ENCODE peak calls at places on chromosomes 11 and 22, in seven cellular contexts. One of them, this sample, is unnamed.

GRCh38 chr11:8094656-8095055 is 13.6 kb downstream of the TUB start:
- DNase-seq in mesenchymal stem cell: no peak
- DNase-seq in H1: no peak
- DNase-seq in neuronal stem cell: no peak
- DNase-seq in H9: peak; percentile 19
- DNase-seq in mesendoderm: no peak
- DNase-seq in IMR-90: no peak
- DNase-seq in this sample: no peak

GRCh38 chr11:12086271-12087074 is 23.9 kb upstream of the MICAL2 start:
- DNase-seq in neuronal stem cell: no peak
- DNase-seq in H9: no peak
- DNase-seq in mesenchymal stem cell: peak; percentile 99
- DNase-seq in H1: no peak
- DNase-seq in IMR-90: peak; percentile 97
- DNase-seq in mesendoderm: peak; percentile 94
- DNase-seq in this sample: peak; percentile 90

GRCh38 chr11:30143098-30143705 is 87.6 kb upstream of the FSHB start:
- DNase-seq in neuronal stem cell: peak; percentile 63
- DNase-seq in mesendoderm: peak; percentile 67
- DNase-seq in H1: no peak
- DNase-seq in IMR-90: peak; percentile 15
- DNase-seq in H9: peak; percentile 24
- DNase-seq in mesenchymal stem cell: peak; percentile 44
- DNase-seq in this sample: peak; percentile 75

GRCh38 chr11:78567209-78567608 is 7.5 kb downstream of the NARS2 start:
- DNase-seq in mesenchymal stem cell: no peak
- DNase-seq in H1: no peak
- DNase-seq in mesendoderm: peak; percentile 37
- DNase-seq in H9: no peak
- DNase-seq in IMR-90: peak; percentile 53
- DNase-seq in neuronal stem cell: no peak
- DNase-seq in this sample: peak; percentile 56

GRCh38 chr11:64752106-64752970 is 7.4 kb downstream of the PYGM start:
- DNase-seq in H9: no peak
- DNase-seq in IMR-90: no peak
- DNase-seq in mesenchymal stem cell: no peak
- DNase-seq in H1: no peak
- DNase-seq in mesendoderm: no peak
- DNase-seq in neuronal stem cell: no peak
- DNase-seq in this sample: no peak

GRCh38 chr11:104705475-104706195 is 192.6 kb downstream of the CASP12 start:
- DNase-seq in neuronal stem cell: no peak
- DNase-seq in mesenchymal stem cell: peak; percentile 39
- DNase-seq in mesendoderm: no peak
- DNase-seq in H9: no peak
- DNase-seq in H1: no peak
- DNase-seq in IMR-90: peak; percentile 18
- DNase-seq in this sample: no peak

GRCh38 chr22:44472583-44472982 is 25.4 kb downstream of the RTL6 start:
- DNase-seq in H9: no peak
- DNase-seq in H1: no peak
- DNase-seq in neuronal stem cell: no peak
- DNase-seq in IMR-90: no peak
- DNase-seq in mesendoderm: no peak
- DNase-seq in mesenchymal stem cell: no peak
- DNase-seq in this sample: no peak

GRCh38 chr11:33040127-33040861 is 922 bp downstream of the TCP11L1 start:
- DNase-seq in IMR-90: peak; percentile 44
- DNase-seq in mesendoderm: peak; percentile 34
- DNase-seq in mesenchymal stem cell: peak; percentile 38
- DNase-seq in H1: no peak
- DNase-seq in neuronal stem cell: no peak
- DNase-seq in H9: no peak
- DNase-seq in this sample: peak; percentile 39

GRCh38 chr11:65066315-65066714 is 8.0 kb upstream of the NAALADL1 start:
- DNase-seq in neuronal stem cell: no peak
- DNase-seq in H9: no peak
- DNase-seq in mesenchymal stem cell: no peak
- DNase-seq in H1: no peak
- DNase-seq in IMR-90: no peak
- DNase-seq in mesendoderm: no peak
- DNase-seq in this sample: no peak

GRCh38 chr11:83724704-83725114 is 438.5 kb upstream of the CCDC90B start:
- DNase-seq in IMR-90: no peak
- DNase-seq in mesenchymal stem cell: peak; percentile 33
- DNase-seq in H9: peak; percentile 76
- DNase-seq in neuronal stem cell: no peak
- DNase-seq in mesendoderm: peak; percentile 98
- DNase-seq in H1: peak; percentile 15
- DNase-seq in this sample: peak; percentile 34

GRCh38 chr11:541433-541885 is 4.1 kb downstream of the LRRC56 start:
- DNase-seq in H9: no peak
- DNase-seq in IMR-90: no peak
- DNase-seq in H1: no peak
- DNase-seq in mesenchymal stem cell: no peak
- DNase-seq in neuronal stem cell: no peak
- DNase-seq in mesendoderm: no peak
- DNase-seq in this sample: no peak

GRCh38 chr11:70579376-70579955 is 181.1 kb downstream of the CTTN start:
- DNase-seq in H9: no peak
- DNase-seq in IMR-90: no peak
- DNase-seq in mesenchymal stem cell: no peak
- DNase-seq in mesendoderm: no peak
- DNase-seq in H1: no peak
- DNase-seq in neuronal stem cell: no peak
- DNase-seq in this sample: no peak

GRCh38 chr11:8219257-8220021 is 44.2 kb downstream of the LMO1 start:
- DNase-seq in H9: peak; percentile 84
- DNase-seq in neuronal stem cell: no peak
- DNase-seq in IMR-90: peak; percentile 55
- DNase-seq in H1: no peak
- DNase-seq in mesenchymal stem cell: peak; percentile 48
- DNase-seq in mesendoderm: peak; percentile 87
- DNase-seq in this sample: peak; percentile 72

GRCh38 chr22:36027960-36028645 is 521 bp downstream of the RBFOX2 start:
- DNase-seq in H1: no peak
- DNase-seq in neuronal stem cell: peak; percentile 72
- DNase-seq in mesenchymal stem cell: no peak
- DNase-seq in IMR-90: no peak
- DNase-seq in mesendoderm: peak; percentile 77
- DNase-seq in H9: no peak
- DNase-seq in this sample: no peak

GRCh38 chr11:9016916-9017642 is 13.3 kb upstream of the NRIP3 start:
- DNase-seq in H9: no peak
- DNase-seq in IMR-90: peak; percentile 2
- DNase-seq in neuronal stem cell: no peak
- DNase-seq in mesendoderm: no peak
- DNase-seq in H1: no peak
- DNase-seq in mesenchymal stem cell: no peak
- DNase-seq in this sample: no peak

GRCh38 chr11:70713988-70714665 is 315.8 kb downstream of the CTTN start:
- DNase-seq in H9: peak; percentile 87
- DNase-seq in neuronal stem cell: peak; percentile 14
- DNase-seq in H1: peak; percentile 33
- DNase-seq in mesenchymal stem cell: no peak
- DNase-seq in IMR-90: no peak
- DNase-seq in mesendoderm: peak; percentile 97
- DNase-seq in this sample: no peak

GRCh38 chr11:3933165-3933628 is 77.7 kb downstream of the STIM1 start:
- DNase-seq in neuronal stem cell: no peak
- DNase-seq in H1: no peak
- DNase-seq in mesenchymal stem cell: no peak
- DNase-seq in IMR-90: no peak
- DNase-seq in H9: no peak
- DNase-seq in mesendoderm: no peak
- DNase-seq in this sample: no peak

GRCh38 chr22:46520880-46521279 is 16.5 kb downstream of the CELSR1 start:
- DNase-seq in mesenchymal stem cell: no peak
- DNase-seq in H1: no peak
- DNase-seq in H9: no peak
- DNase-seq in mesendoderm: no peak
- DNase-seq in IMR-90: no peak
- DNase-seq in neuronal stem cell: no peak
- DNase-seq in this sample: no peak

GRCh38 chr11:72721689-72722049 is 30.5 kb downstream of the ARAP1 start:
- DNase-seq in neuronal stem cell: no peak
- DNase-seq in IMR-90: no peak
- DNase-seq in mesenchymal stem cell: no peak
- DNase-seq in mesendoderm: peak; percentile 48
- DNase-seq in H9: no peak
- DNase-seq in H1: no peak
- DNase-seq in this sample: peak; percentile 44

GRCh38 chr22:24996420-24996952 is 44.0 kb downstream of the KIAA1671 start:
- DNase-seq in neuronal stem cell: peak; percentile 41
- DNase-seq in mesendoderm: peak; percentile 100
- DNase-seq in IMR-90: no peak
- DNase-seq in mesenchymal stem cell: peak; percentile 94
- DNase-seq in H1: peak; percentile 75
- DNase-seq in H9: peak; percentile 94
- DNase-seq in this sample: no peak

GRCh38 chr11:43942651-43943356 is 367 bp downstream of the C11orf96 start:
- DNase-seq in mesendoderm: no peak
- DNase-seq in IMR-90: peak; percentile 33
- DNase-seq in neuronal stem cell: no peak
- DNase-seq in H9: peak; percentile 53
- DNase-seq in mesenchymal stem cell: peak; percentile 67
- DNase-seq in H1: no peak
- DNase-seq in this sample: no peak

DNA sequence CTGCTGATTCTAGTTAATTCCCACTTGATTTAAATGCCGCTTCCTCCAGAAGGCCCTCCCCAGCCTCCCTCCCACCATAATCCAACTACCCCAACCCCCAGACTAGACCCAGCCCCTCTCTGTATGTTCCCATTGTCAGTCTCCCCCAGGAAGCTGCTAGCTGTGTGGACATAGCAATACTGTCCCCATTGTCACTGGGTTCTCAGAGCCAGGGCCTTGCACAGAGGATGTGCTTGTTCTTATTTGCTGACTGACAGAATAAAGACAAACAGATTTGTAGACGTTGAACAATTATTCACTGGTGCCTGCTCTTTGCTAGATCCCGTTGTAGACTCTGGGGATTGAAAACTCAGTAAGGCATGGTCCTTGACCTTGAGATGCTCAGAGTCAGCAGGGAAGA is 45.7 kb upstream of the NAV2 start:
- DNase-seq in H1: no peak
- DNase-seq in neuronal stem cell: no peak
- DNase-seq in H9: no peak
- DNase-seq in IMR-90: no peak
- DNase-seq in mesenchymal stem cell: no peak
- DNase-seq in mesendoderm: no peak
- DNase-seq in this sample: no peak
- H4K8ac ChIP-seq in H1: no peak overlapping the region
- H4K8ac ChIP-seq in neuronal stem cell: no peak overlapping the region
- H4K8ac ChIP-seq in H9: no peak overlapping the region
- H4K8ac ChIP-seq in IMR-90: no peak overlapping the region
- H4K8ac ChIP-seq in mesenchymal stem cell: no peak overlapping the region
- H4K8ac ChIP-seq in mesendoderm: no peak overlapping the region
- H4K8ac ChIP-seq in this sample: no peak overlapping the region

GRCh38 chr22:27966168-27967064 is 47.4 kb upstream of the PITPNB start:
- DNase-seq in H9: no peak
- DNase-seq in mesenchymal stem cell: no peak
- DNase-seq in IMR-90: no peak
- DNase-seq in mesendoderm: no peak
- DNase-seq in neuronal stem cell: no peak
- DNase-seq in H1: no peak
- DNase-seq in this sample: no peak
- H3K23ac ChIP-seq in H9: no peak overlapping the region
- H3K23ac ChIP-seq in mesenchymal stem cell: no peak overlapping the region
- H3K23ac ChIP-seq in IMR-90: no peak overlapping the region
- H3K23ac ChIP-seq in mesendoderm: no peak overlapping the region
- H3K23ac ChIP-seq in neuronal stem cell: no peak overlapping the region
- H3K23ac ChIP-seq in H1: no peak overlapping the region
- H3K23ac ChIP-seq in this sample: no peak overlapping the region

GRCh38 chr22:22712092-22712658 is 67.8 kb downstream of the GGTLC2 start:
- DNase-seq in IMR-90: no peak
- DNase-seq in mesendoderm: no peak
- DNase-seq in H1: no peak
- DNase-seq in neuronal stem cell: no peak
- DNase-seq in H9: no peak
- DNase-seq in mesenchymal stem cell: no peak
- DNase-seq in this sample: no peak

GRCh38 chr22:22716136-22716535 is 71.7 kb downstream of the GGTLC2 start:
- DNase-seq in H1: no peak
- DNase-seq in IMR-90: no peak
- DNase-seq in neuronal stem cell: no peak
- DNase-seq in H9: no peak
- DNase-seq in mesendoderm: no peak
- DNase-seq in mesenchymal stem cell: no peak
- DNase-seq in this sample: no peak

GRCh38 chr22:22712666-22713365 is 68.4 kb downstream of the GGTLC2 start:
- DNase-seq in IMR-90: no peak
- DNase-seq in H9: no peak
- DNase-seq in mesenchymal stem cell: no peak
- DNase-seq in neuronal stem cell: no peak
- DNase-seq in mesendoderm: no peak
- DNase-seq in H1: no peak
- DNase-seq in this sample: peak; percentile 29

GRCh38 chr22:22713416-22713815 is 69.0 kb downstream of the GGTLC2 start:
- DNase-seq in H9: no peak
- DNase-seq in mesendoderm: no peak
- DNase-seq in IMR-90: no peak
- DNase-seq in H1: no peak
- DNase-seq in mesenchymal stem cell: no peak
- DNase-seq in neuronal stem cell: no peak
- DNase-seq in this sample: no peak

GRCh38 chr22:22714600-22715361 is 70.4 kb downstream of the GGTLC2 start:
- DNase-seq in mesenchymal stem cell: no peak
- DNase-seq in neuronal stem cell: no peak
- DNase-seq in IMR-90: no peak
- DNase-seq in mesendoderm: no peak
- DNase-seq in H9: no peak
- DNase-seq in H1: no peak
- DNase-seq in this sample: no peak
- H2BK5ac ChIP-seq in mesenchymal stem cell: no peak overlapping the region
- H2BK5ac ChIP-seq in neuronal stem cell: no peak overlapping the region
- H2BK5ac ChIP-seq in IMR-90: no peak overlapping the region
- H2BK5ac ChIP-seq in mesendoderm: no peak overlapping the region
- H2BK5ac ChIP-seq in H9: no peak overlapping the region
- H2BK5ac ChIP-seq in H1: no peak overlapping the region
- H2BK5ac ChIP-seq in this sample: no peak overlapping the region

DNA sequence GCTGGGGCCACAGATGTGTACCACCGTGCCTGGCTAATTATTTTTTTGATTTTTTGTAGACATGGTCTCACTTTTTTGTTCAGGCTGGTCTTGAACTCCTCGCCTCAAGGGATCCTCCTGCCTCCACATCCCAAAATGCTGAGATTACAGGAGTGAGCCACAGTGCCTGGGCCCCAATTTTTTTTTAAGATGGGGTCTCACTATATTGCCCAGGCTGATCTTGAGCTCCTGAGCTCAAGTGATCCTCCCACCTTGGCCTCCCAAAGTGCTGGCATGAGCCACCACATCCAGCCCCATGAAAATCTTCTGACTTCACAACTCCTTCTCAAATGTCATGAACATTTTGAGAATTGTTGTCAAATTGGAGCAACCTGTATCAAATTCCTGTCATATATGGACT is 2.3 kb upstream of the ANKRD54 start:
- DNase-seq in IMR-90: no peak
- DNase-seq in mesendoderm: no peak
- DNase-seq in mesenchymal stem cell: no peak
- DNase-seq in neuronal stem cell: no peak
- DNase-seq in H1: no peak
- DNase-seq in H9: no peak
- DNase-seq in this sample: no peak
- H4K8ac ChIP-seq in IMR-90: no peak overlapping the region
- H4K8ac ChIP-seq in mesendoderm: no peak overlapping the region
- H4K8ac ChIP-seq in mesenchymal stem cell: no peak overlapping the region
- H4K8ac ChIP-seq in neuronal stem cell: no peak overlapping the region
- H4K8ac ChIP-seq in H1: no peak overlapping the region
- H4K8ac ChIP-seq in H9: no peak overlapping the region
- H4K8ac ChIP-seq in this sample: no peak overlapping the region

GRCh38 chr11:110086892-110087309 is 6.3 kb upstream of the ZC3H12C start:
- DNase-seq in IMR-90: peak; percentile 90
- DNase-seq in H1: no peak
- DNase-seq in mesendoderm: no peak
- DNase-seq in H9: no peak
- DNase-seq in neuronal stem cell: no peak
- DNase-seq in mesenchymal stem cell: peak; percentile 81
- DNase-seq in this sample: peak; percentile 53
- H3K23ac ChIP-seq in IMR-90: peak overlapping the region; percentile 54
- H3K23ac ChIP-seq in H1: no peak overlapping the region
- H3K23ac ChIP-seq in mesendoderm: no peak overlapping the region
- H3K23ac ChIP-seq in H9: no peak overlapping the region
- H3K23ac ChIP-seq in neuronal stem cell: no peak overlapping the region
- H3K23ac ChIP-seq in mesenchymal stem cell: no peak overlapping the region
- H3K23ac ChIP-seq in this sample: no peak overlapping the region